ENCODE peak calls at places on chromosome 2, in seven cellular contexts. One of them, this sample, is unnamed.

GRCh38 chr2:70733428-70734185 is 34.4 kb downstream of the ADD2 start:
- DNase-seq in SK-N-SH: peak
- DNase-seq in IMR-90: no peak
- DNase-seq in fibroblast of lung: no peak
- DNase-seq in PC-3: no peak
- DNase-seq in GM12878: no peak
- DNase-seq in H1: no peak
- DNase-seq in this sample: no peak

GRCh38 chr2:235300368-235301201 is 193.3 kb upstream of the AGAP1 start:
- DNase-seq in SK-N-SH: no peak
- DNase-seq in IMR-90: peak
- DNase-seq in fibroblast of lung: peak
- DNase-seq in PC-3: no peak
- DNase-seq in GM12878: no peak
- DNase-seq in H1: no peak
- DNase-seq in this sample: peak

GRCh38 chr2:9735335-9735734 is 104.5 kb upstream of the YWHAQ start:
- DNase-seq in SK-N-SH: no peak
- DNase-seq in IMR-90: no peak
- DNase-seq in fibroblast of lung: peak
- DNase-seq in PC-3: no peak
- DNase-seq in GM12878: no peak
- DNase-seq in H1: no peak
- DNase-seq in this sample: no peak

GRCh38 chr2:230774348-230774951 is 61.8 kb downstream of the CAB39 start:
- DNase-seq in SK-N-SH: no peak
- DNase-seq in IMR-90: peak
- DNase-seq in fibroblast of lung: peak
- DNase-seq in PC-3: peak
- DNase-seq in GM12878: no peak
- DNase-seq in H1: no peak
- DNase-seq in this sample: no peak

GRCh38 chr2:99662761-99663341 is 173.0 kb upstream of the REV1 start:
- DNase-seq in SK-N-SH: no peak
- DNase-seq in IMR-90: peak
- DNase-seq in fibroblast of lung: peak
- DNase-seq in PC-3: peak
- DNase-seq in GM12878: no peak
- DNase-seq in H1: no peak
- DNase-seq in this sample: no peak

GRCh38 chr2:128416781-128417180 is 98.1 kb upstream of the HS6ST1 start:
- DNase-seq in SK-N-SH: peak
- DNase-seq in IMR-90: no peak
- DNase-seq in fibroblast of lung: no peak
- DNase-seq in PC-3: no peak
- DNase-seq in GM12878: no peak
- DNase-seq in H1: no peak
- DNase-seq in this sample: peak

GRCh38 chr2:218570850-218571249 is 2.2 kb downstream of the CNOT9 start:
- DNase-seq in SK-N-SH: no peak
- DNase-seq in IMR-90: peak
- DNase-seq in fibroblast of lung: peak
- DNase-seq in PC-3: peak
- DNase-seq in GM12878: no peak
- DNase-seq in H1: no peak
- DNase-seq in this sample: no peak

GRCh38 chr2:128425731-128426620 is 107.3 kb upstream of the HS6ST1 start:
- DNase-seq in SK-N-SH: no peak
- DNase-seq in IMR-90: peak
- DNase-seq in fibroblast of lung: peak
- DNase-seq in PC-3: peak
- DNase-seq in GM12878: no peak
- DNase-seq in H1: no peak
- DNase-seq in this sample: peak

GRCh38 chr2:136639651-136640050 is 125.7 kb upstream of the THSD7B start:
- DNase-seq in SK-N-SH: no peak
- DNase-seq in IMR-90: no peak
- DNase-seq in fibroblast of lung: no peak
- DNase-seq in PC-3: no peak
- DNase-seq in GM12878: no peak
- DNase-seq in H1: no peak
- DNase-seq in this sample: peak

GRCh38 chr2:69082430-69082997 is 69.5 kb downstream of the ANTXR1 start:
- DNase-seq in SK-N-SH: no peak
- DNase-seq in IMR-90: peak
- DNase-seq in fibroblast of lung: peak
- DNase-seq in PC-3: peak
- DNase-seq in GM12878: no peak
- DNase-seq in H1: no peak
- DNase-seq in this sample: peak

GRCh38 chr2:23624378-23624777 is 239.4 kb downstream of the KLHL29 start:
- DNase-seq in SK-N-SH: no peak
- DNase-seq in IMR-90: no peak
- DNase-seq in fibroblast of lung: no peak
- DNase-seq in PC-3: peak
- DNase-seq in GM12878: no peak
- DNase-seq in H1: no peak
- DNase-seq in this sample: peak

GRCh38 chr2:164992818-164993217 is 37.5 kb upstream of the SLC38A11 start:
- DNase-seq in SK-N-SH: peak
- DNase-seq in IMR-90: peak
- DNase-seq in fibroblast of lung: peak
- DNase-seq in PC-3: peak
- DNase-seq in GM12878: no peak
- DNase-seq in H1: no peak
- DNase-seq in this sample: no peak

GRCh38 chr2:215522237-215522636 is 86.4 kb upstream of the FN1 start:
- DNase-seq in SK-N-SH: no peak
- DNase-seq in IMR-90: no peak
- DNase-seq in fibroblast of lung: peak
- DNase-seq in PC-3: no peak
- DNase-seq in GM12878: no peak
- DNase-seq in H1: no peak
- DNase-seq in this sample: no peak

GRCh38 chr2:11498543-11499034 is 32.6 kb upstream of the E2F6 start:
- DNase-seq in SK-N-SH: peak
- DNase-seq in IMR-90: no peak
- DNase-seq in fibroblast of lung: no peak
- DNase-seq in PC-3: peak
- DNase-seq in GM12878: peak
- DNase-seq in H1: no peak
- DNase-seq in this sample: no peak

GRCh38 chr2:203928849-203929248 is 7.7 kb upstream of the ICOS start:
- DNase-seq in SK-N-SH: peak
- DNase-seq in IMR-90: peak
- DNase-seq in fibroblast of lung: peak
- DNase-seq in PC-3: peak
- DNase-seq in GM12878: no peak
- DNase-seq in H1: no peak
- DNase-seq in this sample: no peak

GRCh38 chr2:107002735-107003134 is 116.8 kb upstream of the ST6GAL2 start:
- DNase-seq in SK-N-SH: no peak
- DNase-seq in IMR-90: no peak
- DNase-seq in fibroblast of lung: peak
- DNase-seq in PC-3: peak
- DNase-seq in GM12878: no peak
- DNase-seq in H1: no peak
- DNase-seq in this sample: no peak

DNA sequence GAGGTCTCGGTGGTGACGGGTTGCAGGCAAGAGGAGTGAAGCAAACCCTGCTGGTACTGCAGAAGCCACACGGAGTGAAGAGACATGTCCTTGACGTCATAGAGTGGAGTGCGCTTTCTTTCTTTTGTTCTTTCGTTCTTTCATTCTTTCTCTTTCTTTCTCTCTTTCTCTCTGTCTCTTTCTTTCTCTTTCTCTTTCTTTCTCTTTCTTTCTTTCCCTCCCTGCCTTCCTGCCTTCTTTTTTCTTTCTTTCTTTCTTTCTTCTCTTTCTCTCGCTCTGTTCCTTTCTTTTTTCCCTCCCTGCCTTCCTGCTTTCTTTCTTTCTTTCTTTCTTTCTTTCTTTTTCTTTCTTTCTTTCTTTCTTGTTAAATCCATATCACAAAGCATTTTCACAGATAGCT is 39.2 kb downstream of the LRRFIP1 start:
- DNase-seq in SK-N-SH: no peak
- DNase-seq in IMR-90: no peak
- DNase-seq in fibroblast of lung: no peak
- DNase-seq in PC-3: no peak
- DNase-seq in GM12878: no peak
- DNase-seq in H1: no peak
- DNase-seq in this sample: no peak
- H3K9ac ChIP-seq in SK-N-SH: no peak
- H3K9ac ChIP-seq in IMR-90: no peak
- H3K9ac ChIP-seq in fibroblast of lung: no peak
- H3K9ac ChIP-seq in PC-3: no peak
- H3K9ac ChIP-seq in GM12878: no peak
- H3K9ac ChIP-seq in H1: no peak
- H3K9ac ChIP-seq in this sample: no peak

GRCh38 chr2:216792222-216793001 is 67.5 kb downstream of the TNP1 start:
- DNase-seq in SK-N-SH: peak
- DNase-seq in IMR-90: peak
- DNase-seq in fibroblast of lung: peak
- DNase-seq in PC-3: peak
- DNase-seq in GM12878: no peak
- DNase-seq in H1: no peak
- DNase-seq in this sample: peak
- TF ChIP-seq CTCF in SK-N-SH: peak
- TF ChIP-seq CTCF in IMR-90: no peak
- TF ChIP-seq CTCF in fibroblast of lung: no peak
- TF ChIP-seq CTCF in PC-3: no peak
- TF ChIP-seq CTCF in GM12878: no peak
- TF ChIP-seq CTCF in H1: no peak
- TF ChIP-seq CTCF in this sample: no peak

DNA sequence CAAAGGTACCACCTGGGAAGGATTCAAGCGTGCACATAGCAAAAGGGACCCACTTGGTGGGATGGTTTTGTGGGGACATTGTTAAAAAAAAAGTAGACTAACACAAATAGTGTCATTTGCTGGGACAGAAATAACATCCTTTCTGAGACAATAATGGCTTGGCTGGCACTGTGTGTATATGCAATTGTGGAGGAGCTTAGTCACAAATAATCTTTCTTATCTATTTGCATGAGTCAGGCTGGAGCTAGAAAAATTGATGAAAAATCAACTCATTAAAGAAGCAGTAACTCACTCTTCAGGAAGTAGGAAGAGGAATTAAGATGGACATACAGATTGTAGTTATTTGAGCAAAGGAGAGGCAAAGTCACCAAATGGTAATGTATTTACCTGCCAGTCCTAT is 29.5 kb upstream of the ITGB6 start:
- DNase-seq in SK-N-SH: no peak
- DNase-seq in IMR-90: peak
- DNase-seq in fibroblast of lung: peak
- DNase-seq in PC-3: peak
- DNase-seq in GM12878: no peak
- DNase-seq in H1: no peak
- DNase-seq in this sample: no peak
- H3K4me3 ChIP-seq in SK-N-SH: no peak
- H3K4me3 ChIP-seq in IMR-90: no peak
- H3K4me3 ChIP-seq in fibroblast of lung: no peak
- H3K4me3 ChIP-seq in PC-3: no peak
- H3K4me3 ChIP-seq in GM12878: no peak
- H3K4me3 ChIP-seq in H1: no peak
- H3K4me3 ChIP-seq in this sample: no peak

DNA sequence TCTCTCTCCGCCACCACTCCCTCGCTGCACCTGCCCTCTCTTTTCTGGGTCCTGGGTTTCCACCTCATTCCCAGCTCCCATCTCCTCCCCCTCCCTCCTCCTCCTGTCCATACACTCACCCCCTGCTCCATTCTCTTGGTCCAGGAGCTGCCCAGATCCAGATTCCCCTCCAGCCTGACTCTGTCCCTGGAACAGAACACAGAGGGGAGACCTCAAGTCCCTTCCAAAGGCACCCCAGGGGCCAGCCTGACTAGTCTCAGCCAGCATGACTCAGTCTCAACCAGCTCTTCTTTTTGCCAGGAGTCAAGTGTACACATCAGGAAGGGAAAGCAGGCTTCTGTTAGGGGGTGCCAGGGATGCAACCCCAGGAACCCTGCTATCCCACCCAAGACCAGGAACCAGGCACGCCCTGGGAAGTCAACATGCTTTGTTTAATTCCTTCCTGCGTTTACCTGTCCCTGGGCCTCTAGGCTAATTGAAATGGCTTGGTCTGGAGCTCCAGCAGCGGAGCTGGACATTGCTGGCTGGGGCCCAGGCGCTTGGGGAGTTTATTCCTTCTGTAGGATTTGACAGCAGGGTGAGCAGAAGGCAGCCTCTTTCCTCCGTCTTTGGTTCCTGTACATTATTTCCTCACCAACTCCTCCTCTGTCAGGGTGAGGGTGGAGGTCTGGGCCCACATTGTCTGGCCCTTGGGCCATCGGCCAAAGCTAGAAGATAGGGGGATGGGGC is 28.4 kb upstream of the SELENOI start:
- DNase-seq in SK-N-SH: no peak
- DNase-seq in IMR-90: no peak
- DNase-seq in fibroblast of lung: no peak
- DNase-seq in PC-3: no peak
- DNase-seq in GM12878: no peak
- DNase-seq in H1: no peak
- DNase-seq in this sample: peak
- H3K9ac ChIP-seq in SK-N-SH: no peak
- H3K9ac ChIP-seq in IMR-90: no peak
- H3K9ac ChIP-seq in fibroblast of lung: no peak
- H3K9ac ChIP-seq in PC-3: no peak
- H3K9ac ChIP-seq in GM12878: no peak
- H3K9ac ChIP-seq in H1: no peak
- H3K9ac ChIP-seq in this sample: no peak

DNA sequence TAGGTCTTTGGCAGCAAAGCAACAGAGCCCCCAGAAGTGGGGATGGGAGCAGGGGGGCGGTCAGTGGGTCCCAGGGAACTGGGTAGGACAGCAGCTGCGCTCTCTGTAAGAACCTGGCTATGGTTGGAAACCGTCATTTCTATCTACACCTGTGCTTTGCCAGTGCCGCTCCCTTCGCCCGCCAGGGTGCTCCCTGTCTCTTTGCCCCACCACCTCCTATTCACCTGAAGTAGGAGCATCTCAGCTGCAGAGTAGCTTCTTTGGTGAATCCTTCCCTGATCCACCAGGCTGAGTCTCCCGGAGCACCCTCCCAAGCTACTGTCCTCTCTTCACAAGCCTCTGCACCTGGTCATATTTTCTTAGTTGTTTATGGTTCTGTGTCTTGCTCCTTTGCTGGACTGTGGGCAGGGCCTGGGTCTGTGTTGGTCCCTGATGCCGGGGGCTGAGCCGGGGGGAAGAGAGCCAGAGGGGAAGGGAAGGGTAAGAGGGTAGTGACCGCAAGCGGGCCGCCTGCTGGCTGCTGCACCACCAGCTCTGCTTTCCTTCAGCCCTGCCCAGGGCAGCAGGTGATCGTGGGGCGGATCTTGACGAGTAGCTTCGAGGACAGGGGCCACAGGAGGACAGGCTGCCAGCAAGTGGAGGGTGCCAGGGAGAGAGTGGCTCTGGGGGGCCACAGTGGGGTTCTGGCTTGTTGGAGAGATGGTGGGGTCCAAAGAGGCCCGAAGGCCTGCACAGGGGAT is 45.2 kb downstream of the INPP5D start:
- DNase-seq in SK-N-SH: no peak
- DNase-seq in IMR-90: no peak
- DNase-seq in fibroblast of lung: no peak
- DNase-seq in PC-3: no peak
- DNase-seq in GM12878: no peak
- DNase-seq in H1: no peak
- DNase-seq in this sample: peak
- TF ChIP-seq CTCF in SK-N-SH: no peak
- TF ChIP-seq CTCF in IMR-90: no peak
- TF ChIP-seq CTCF in fibroblast of lung: no peak
- TF ChIP-seq CTCF in PC-3: no peak
- TF ChIP-seq CTCF in GM12878: no peak
- TF ChIP-seq CTCF in H1: peak
- TF ChIP-seq CTCF in this sample: no peak